ENCODE peak calls at places on chromosomes 1 and 21, in five cellular contexts. One of them, this sample, is unnamed.
A peak's percentile ranks its signal among the peaks of the same experiment; 100 is the strongest.

GRCh38 chr1:76726251-76726650 is 141.0 kb upstream of the ST6GALNAC5 start:
- DNase-seq in GF-D8: no peak
- DNase-seq in KBM-7: no peak
- DNase-seq in HS-5: no peak
- DNase-seq in foreskin keratinocyte: no peak
- DNase-seq in this sample: no peak

GRCh38 chr1:211829343-211830054 is 1.1 kb downstream of the LPGAT1 start:
- DNase-seq in foreskin keratinocyte: no peak
- DNase-seq in KBM-7: peak; percentile 62
- DNase-seq in GF-D8: peak; percentile 27
- DNase-seq in HS-5: no peak
- DNase-seq in this sample: no peak

GRCh38 chr1:221555689-221556433 is 186.0 kb downstream of the DUSP10 start:
- DNase-seq in KBM-7: no peak
- DNase-seq in GF-D8: no peak
- DNase-seq in HS-5: no peak
- DNase-seq in foreskin keratinocyte: no peak
- DNase-seq in this sample: no peak

GRCh38 chr1:85203573-85204169 is 2.9 kb upstream of the SYDE2 start:
- DNase-seq in KBM-7: no peak
- DNase-seq in GF-D8: no peak
- DNase-seq in foreskin keratinocyte: no peak
- DNase-seq in HS-5: no peak
- DNase-seq in this sample: no peak

GRCh38 chr1:165387956-165388355 is 31.4 kb upstream of the LMX1A start:
- DNase-seq in foreskin keratinocyte: no peak
- DNase-seq in KBM-7: no peak
- DNase-seq in HS-5: no peak
- DNase-seq in GF-D8: no peak
- DNase-seq in this sample: no peak

GRCh38 chr1:3638676-3639075 is 11.2 kb downstream of the WRAP73 start:
- DNase-seq in HS-5: no peak
- DNase-seq in foreskin keratinocyte: no peak
- DNase-seq in KBM-7: no peak
- DNase-seq in GF-D8: no peak
- DNase-seq in this sample: no peak

GRCh38 chr1:53327183-53327941 is 508 bp downstream of the LRP8 start:
- DNase-seq in GF-D8: no peak
- DNase-seq in HS-5: no peak
- DNase-seq in foreskin keratinocyte: peak; percentile 11
- DNase-seq in KBM-7: peak; percentile 58
- DNase-seq in this sample: no peak

GRCh38 chr1:168285419-168285790 is 4.7 kb downstream of the TBX19 start:
- DNase-seq in HS-5: no peak
- DNase-seq in KBM-7: peak; percentile 24
- DNase-seq in GF-D8: no peak
- DNase-seq in foreskin keratinocyte: no peak
- DNase-seq in this sample: no peak

GRCh38 chr1:112852934-112853333 is 103.1 kb downstream of the SLC16A1 start:
- DNase-seq in foreskin keratinocyte: no peak
- DNase-seq in GF-D8: no peak
- DNase-seq in KBM-7: no peak
- DNase-seq in HS-5: no peak
- DNase-seq in this sample: no peak

GRCh38 chr21:44817914-44818635 is at the start of gene SUMO3:
- DNase-seq in HS-5: no peak
- DNase-seq in KBM-7: peak; percentile 87
- DNase-seq in GF-D8: peak; percentile 57
- DNase-seq in foreskin keratinocyte: no peak
- DNase-seq in this sample: no peak

GRCh38 chr1:42845866-42846256 is 552 bp upstream of the ZNF691 start:
- DNase-seq in KBM-7: peak; percentile 11
- DNase-seq in HS-5: no peak
- DNase-seq in foreskin keratinocyte: no peak
- DNase-seq in GF-D8: no peak
- DNase-seq in this sample: no peak

GRCh38 chr1:20402585-20403422 is 83.2 kb downstream of the CAMK2N1 start:
- DNase-seq in foreskin keratinocyte: no peak
- DNase-seq in HS-5: no peak
- DNase-seq in KBM-7: no peak
- DNase-seq in GF-D8: no peak
- DNase-seq in this sample: no peak

GRCh38 chr1:171754971-171755370 is 13.1 kb upstream of the VAMP4 start:
- DNase-seq in foreskin keratinocyte: no peak
- DNase-seq in HS-5: no peak
- DNase-seq in KBM-7: no peak
- DNase-seq in GF-D8: no peak
- DNase-seq in this sample: no peak

GRCh38 chr1:109479311-109479710 is 4.4 kb upstream of the ATXN7L2 start:
- DNase-seq in HS-5: no peak
- DNase-seq in KBM-7: no peak
- DNase-seq in foreskin keratinocyte: no peak
- DNase-seq in GF-D8: no peak
- DNase-seq in this sample: no peak

GRCh38 chr1:62841587-62842169 is 57.7 kb downstream of the ATG4C start:
- DNase-seq in HS-5: peak; percentile 26
- DNase-seq in GF-D8: peak; percentile 12
- DNase-seq in KBM-7: peak; percentile 68
- DNase-seq in foreskin keratinocyte: no peak
- DNase-seq in this sample: no peak

GRCh38 chr1:58626293-58626692 is 49.2 kb upstream of the TACSTD2 start:
- DNase-seq in HS-5: no peak
- DNase-seq in foreskin keratinocyte: no peak
- DNase-seq in KBM-7: no peak
- DNase-seq in GF-D8: no peak
- DNase-seq in this sample: no peak

GRCh38 chr21:41816583-41817165 is 49.8 kb upstream of the RIPK4 start:
- DNase-seq in HS-5: no peak
- DNase-seq in foreskin keratinocyte: no peak
- DNase-seq in KBM-7: peak; percentile 58
- DNase-seq in GF-D8: no peak
- DNase-seq in this sample: no peak

GRCh38 chr1:229452956-229453801 is 19.3 kb upstream of the ACTA1 start:
- DNase-seq in KBM-7: peak; percentile 14
- DNase-seq in HS-5: no peak
- DNase-seq in GF-D8: no peak
- DNase-seq in foreskin keratinocyte: no peak
- DNase-seq in this sample: no peak

GRCh38 chr1:229507502-229507901 is 639 bp downstream of the NUP133 start:
- DNase-seq in foreskin keratinocyte: no peak
- DNase-seq in KBM-7: no peak
- DNase-seq in GF-D8: no peak
- DNase-seq in HS-5: no peak
- DNase-seq in this sample: no peak

GRCh38 chr1:17276568-17276967 is 27.7 kb downstream of the PADI3 start:
- DNase-seq in HS-5: no peak
- DNase-seq in GF-D8: peak; percentile 82
- DNase-seq in foreskin keratinocyte: peak; percentile 68
- DNase-seq in KBM-7: peak; percentile 91
- DNase-seq in this sample: peak; percentile 59

GRCh38 chr1:17248781-17249180 is at the start of gene PADI3:
- DNase-seq in GF-D8: no peak
- DNase-seq in foreskin keratinocyte: no peak
- DNase-seq in KBM-7: no peak
- DNase-seq in HS-5: no peak
- DNase-seq in this sample: no peak

GRCh38 chr1:46030074-46030870 is 102.2 kb downstream of the PIK3R3 start:
- DNase-seq in HS-5: no peak
- DNase-seq in foreskin keratinocyte: no peak
- DNase-seq in KBM-7: no peak
- DNase-seq in GF-D8: no peak
- DNase-seq in this sample: no peak

GRCh38 chr1:33111965-33112364 is 31.0 kb downstream of the AZIN2 start:
- DNase-seq in HS-5: no peak
- DNase-seq in KBM-7: no peak
- DNase-seq in foreskin keratinocyte: no peak
- DNase-seq in GF-D8: peak; percentile 13
- DNase-seq in this sample: no peak

GRCh38 chr1:1080122-1080753 is 6.1 kb upstream of the RNF223 start:
- DNase-seq in GF-D8: no peak
- DNase-seq in foreskin keratinocyte: no peak
- DNase-seq in KBM-7: no peak
- DNase-seq in HS-5: no peak
- DNase-seq in this sample: no peak

GRCh38 chr1:212982430-212983152 is 32.2 kb downstream of the VASH2 start:
- DNase-seq in GF-D8: no peak
- DNase-seq in HS-5: no peak
- DNase-seq in foreskin keratinocyte: no peak
- DNase-seq in KBM-7: no peak
- DNase-seq in this sample: no peak

GRCh38 chr1:228149341-228150020 is at the start of gene GJC2:
- DNase-seq in KBM-7: no peak
- DNase-seq in GF-D8: no peak
- DNase-seq in foreskin keratinocyte: no peak
- DNase-seq in HS-5: no peak
- DNase-seq in this sample: no peak

GRCh38 chr1:171644805-171645483 is 7.5 kb downstream of the MYOC start:
- DNase-seq in HS-5: peak; percentile 36
- DNase-seq in GF-D8: peak; percentile 15
- DNase-seq in foreskin keratinocyte: peak; percentile 59
- DNase-seq in KBM-7: peak; percentile 93
- DNase-seq in this sample: peak; percentile 27

GRCh38 chr1:50969611-50970507 is at the start of gene CDKN2C:
- DNase-seq in foreskin keratinocyte: peak; percentile 59
- DNase-seq in GF-D8: peak; percentile 46
- DNase-seq in HS-5: peak; percentile 89
- DNase-seq in KBM-7: peak; percentile 94
- DNase-seq in this sample: no peak

GRCh38 chr1:116113615-116114014 is 2.4 kb downstream of the MAB21L3 start:
- DNase-seq in HS-5: no peak
- DNase-seq in KBM-7: no peak
- DNase-seq in foreskin keratinocyte: no peak
- DNase-seq in GF-D8: no peak
- DNase-seq in this sample: no peak

GRCh38 chr1:7606096-7606495 is 165.0 kb upstream of the VAMP3 start:
- DNase-seq in KBM-7: no peak
- DNase-seq in HS-5: no peak
- DNase-seq in foreskin keratinocyte: no peak
- DNase-seq in GF-D8: no peak
- DNase-seq in this sample: no peak

GRCh38 chr1:169739980-169740379 is 6.1 kb upstream of the SELE start:
- DNase-seq in GF-D8: no peak
- DNase-seq in foreskin keratinocyte: no peak
- DNase-seq in HS-5: no peak
- DNase-seq in KBM-7: no peak
- DNase-seq in this sample: no peak

GRCh38 chr1:226310637-226311195 is 1.8 kb upstream of the LIN9 start:
- DNase-seq in HS-5: no peak
- DNase-seq in GF-D8: peak; percentile 17
- DNase-seq in foreskin keratinocyte: no peak
- DNase-seq in KBM-7: no peak
- DNase-seq in this sample: peak; percentile 22

GRCh38 chr1:51454554-51454953 is 64.5 kb downstream of the EPS15 start:
- DNase-seq in GF-D8: no peak
- DNase-seq in HS-5: no peak
- DNase-seq in KBM-7: no peak
- DNase-seq in foreskin keratinocyte: no peak
- DNase-seq in this sample: no peak

GRCh38 chr1:176206006-176206960 is 803 bp downstream of the COP1 start:
- DNase-seq in foreskin keratinocyte: peak; percentile 32
- DNase-seq in HS-5: no peak
- DNase-seq in KBM-7: peak; percentile 67
- DNase-seq in GF-D8: no peak
- DNase-seq in this sample: no peak

GRCh38 chr1:59008599-59009347 is 224.9 kb upstream of the JUN start:
- DNase-seq in HS-5: no peak
- DNase-seq in KBM-7: no peak
- DNase-seq in foreskin keratinocyte: no peak
- DNase-seq in GF-D8: no peak
- DNase-seq in this sample: no peak